ENCODE peak calls at places on chromosomes 6 and 20, in ten cellular contexts. P is naive thymus-derived CD8-positive, alpha-beta T cell; L is esophagus squamous epithelium; B is activated naive CD4-positive, alpha-beta T cell; K is tibial artery; H is left ventricle myocardium inferior; C is activated naive CD8-positive, alpha-beta T cell treated with anti-CD3 and anti-CD28 coated beads for 36 hours; G is midbrain; J is lower leg skin; V is mesenteric fat pad. Z is an unnamed sample.

GRCh38 chr6:116992546-116992945 is 115.5 kb downstream of the RFX6 start:
- DNase-seq in P (no peak), L (no peak), B (no peak), K (no peak), H (no peak), C (no peak), G (no peak), J (no peak), V (no peak), Z (no peak)

GRCh38 chr6:24520929-24521546 is 26.3 kb downstream of the ALDH5A1 start:
- DNase-seq in P (no peak), L (no peak), B (no peak), K (no peak), H (peak), C (peak), G (peak), J (no peak), V (no peak), Z (no peak)

GRCh38 chr6:40718401-40718800 is 131.2 kb upstream of the LRFN2 start:
- DNase-seq in P (no peak), L (no peak), B (no peak), K (no peak), H (no peak), C (no peak), G (no peak), J (no peak), V (no peak), Z (no peak)

GRCh38 chr6:77979204-77979603 is 326.4 kb downstream of the MEI4 start:
- DNase-seq in P (no peak), L (no peak), B (no peak), K (no peak), H (no peak), C (no peak), G (no peak), J (no peak), V (no peak), Z (no peak)

GRCh38 chr6:84252140-84252539 is 24.7 kb upstream of the CEP162 start:
- DNase-seq in P (no peak), L (no peak), B (no peak), K (no peak), H (no peak), C (no peak), G (no peak), J (no peak), V (no peak), Z (no peak)

GRCh38 chr6:83185096-83185495 is 8.0 kb downstream of the PGM3 start:
- DNase-seq in P (no peak), L (no peak), B (no peak), K (no peak), H (no peak), C (no peak), G (no peak), J (no peak), V (no peak), Z (no peak)

GRCh38 chr20:34260208-34260942 is 19.2 kb downstream of the ASIP start:
- DNase-seq in P (no peak), L (no peak), B (no peak), K (no peak), H (no peak), C (no peak), G (no peak), J (no peak), V (peak), Z (no peak)

GRCh38 chr6:43491750-43492661 is 14.6 kb downstream of the TJAP1 start:
- DNase-seq in P (no peak), L (no peak), B (no peak), K (peak), H (peak), C (no peak), G (peak), J (peak), V (no peak), Z (no peak)

GRCh38 chr6:150087336-150087735 is 18.4 kb upstream of the ULBP3 start:
- DNase-seq in P (no peak), L (no peak), B (no peak), K (no peak), H (no peak), C (no peak), G (no peak), J (no peak), V (peak), Z (peak)

GRCh38 chr20:61451009-61451408 is 198.9 kb downstream of the CDH4 start:
- DNase-seq in P (no peak), L (no peak), B (no peak), K (no peak), H (no peak), C (no peak), G (no peak), J (no peak), V (no peak), Z (no peak)

GRCh38 chr6:20274115-20274514 is 61.8 kb upstream of the MBOAT1 start:
- DNase-seq in P (no peak), L (no peak), B (no peak), K (no peak), H (no peak), C (no peak), G (no peak), J (no peak), V (no peak), Z (no peak)

GRCh38 chr20:50342638-50343102 is 152.0 kb downstream of the CEBPB start:
- DNase-seq in P (no peak), L (no peak), B (no peak), K (no peak), H (no peak), C (no peak), G (no peak), J (no peak), V (no peak), Z (no peak)

GRCh38 chr20:3678893-3679720 is 2.7 kb downstream of the ADAM33 start:
- DNase-seq in P (no peak), L (no peak), B (no peak), K (no peak), H (no peak), C (no peak), G (no peak), J (no peak), V (no peak), Z (no peak)

GRCh38 chr6:135280375-135281136 is 99.4 kb downstream of the MYB start:
- DNase-seq in P (no peak), L (no peak), B (no peak), K (no peak), H (no peak), C (no peak), G (no peak), J (no peak), V (no peak), Z (no peak)

GRCh38 chr6:139135578-139136545 is 982 bp downstream of the HECA start:
- DNase-seq in P (peak), L (no peak), B (peak), K (peak), H (peak), C (peak), G (peak), J (peak), V (peak), Z (no peak)

GRCh38 chr20:44954198-44954597 is 6.0 kb downstream of the TOMM34 start:
- DNase-seq in P (no peak), L (no peak), B (no peak), K (no peak), H (no peak), C (no peak), G (no peak), J (no peak), V (no peak), Z (no peak)

GRCh38 chr20:1163653-1164052 is 21.1 kb downstream of the TMEM74B start:
- DNase-seq in P (no peak), L (no peak), B (no peak), K (no peak), H (no peak), C (no peak), G (no peak), J (no peak), V (no peak), Z (no peak)

GRCh38 chr6:169868458-169868857 is 117.0 kb downstream of the ERMARD start:
- DNase-seq in P (peak), L (no peak), B (no peak), K (no peak), H (peak), C (peak), G (no peak), J (no peak), V (peak), Z (peak)

GRCh38 chr6:101226677-101227135 is 166.8 kb upstream of the GRIK2 start:
- DNase-seq in P (no peak), L (no peak), B (no peak), K (no peak), H (no peak), C (peak), G (no peak), J (no peak), V (peak), Z (no peak)